ENCODE peak calls at places on chromosomes 11 and 22, in eight cellular contexts. One of them, this sample, is unnamed.

GRCh38 chr11:61347916-61348461 is 13.7 kb downstream of the CYB561A3 start:
- DNase-seq in prostate gland: no peak
- DNase-seq in HCT116: no peak
- DNase-seq in lower leg skin: no peak
- DNase-seq in heart left ventricle: no peak
- DNase-seq in spleen: peak
- DNase-seq in adrenal gland: no peak
- DNase-seq in uterus: peak
- DNase-seq in this sample: no peak

GRCh38 chr11:120344302-120345004 is 8.2 kb downstream of the ARHGEF12 start:
- DNase-seq in adrenal gland: no peak
- DNase-seq in uterus: no peak
- DNase-seq in lower leg skin: no peak
- DNase-seq in HCT116: peak
- DNase-seq in prostate gland: no peak
- DNase-seq in spleen: no peak
- DNase-seq in heart left ventricle: no peak
- DNase-seq in this sample: peak

GRCh38 chr11:69576069-69576782 is 64.7 kb upstream of the CCND1 start:
- DNase-seq in lower leg skin: peak
- DNase-seq in uterus: no peak
- DNase-seq in adrenal gland: no peak
- DNase-seq in spleen: no peak
- DNase-seq in prostate gland: no peak
- DNase-seq in heart left ventricle: no peak
- DNase-seq in HCT116: no peak
- DNase-seq in this sample: no peak

GRCh38 chr11:120186799-120187591 is 23.8 kb upstream of the OAF start:
- DNase-seq in adrenal gland: peak
- DNase-seq in lower leg skin: peak
- DNase-seq in prostate gland: no peak
- DNase-seq in HCT116: no peak
- DNase-seq in uterus: peak
- DNase-seq in heart left ventricle: peak
- DNase-seq in spleen: peak
- DNase-seq in this sample: no peak

GRCh38 chr11:27201454-27202302 is 161.1 kb downstream of the BBOX1 start:
- DNase-seq in lower leg skin: peak
- DNase-seq in prostate gland: peak
- DNase-seq in HCT116: no peak
- DNase-seq in heart left ventricle: peak
- DNase-seq in uterus: peak
- DNase-seq in spleen: no peak
- DNase-seq in adrenal gland: peak
- DNase-seq in this sample: peak

GRCh38 chr11:35088676-35089075 is 50.3 kb upstream of the CD44 start:
- DNase-seq in heart left ventricle: no peak
- DNase-seq in uterus: no peak
- DNase-seq in spleen: no peak
- DNase-seq in adrenal gland: no peak
- DNase-seq in lower leg skin: no peak
- DNase-seq in HCT116: no peak
- DNase-seq in prostate gland: peak
- DNase-seq in this sample: no peak

GRCh38 chr11:27204527-27204926 is 158.5 kb downstream of the CCDC34 start:
- DNase-seq in adrenal gland: no peak
- DNase-seq in prostate gland: no peak
- DNase-seq in uterus: no peak
- DNase-seq in HCT116: peak
- DNase-seq in spleen: no peak
- DNase-seq in heart left ventricle: no peak
- DNase-seq in lower leg skin: no peak
- DNase-seq in this sample: peak

GRCh38 chr11:101862410-101863233 is 52.2 kb upstream of the CEP126 start:
- DNase-seq in spleen: no peak
- DNase-seq in lower leg skin: no peak
- DNase-seq in prostate gland: no peak
- DNase-seq in HCT116: peak
- DNase-seq in adrenal gland: no peak
- DNase-seq in heart left ventricle: no peak
- DNase-seq in uterus: peak
- DNase-seq in this sample: no peak

GRCh38 chr11:59573216-59573615 is 42.4 kb downstream of the OSBP start:
- DNase-seq in adrenal gland: no peak
- DNase-seq in spleen: no peak
- DNase-seq in HCT116: no peak
- DNase-seq in heart left ventricle: no peak
- DNase-seq in uterus: no peak
- DNase-seq in lower leg skin: no peak
- DNase-seq in prostate gland: no peak
- DNase-seq in this sample: no peak

GRCh38 chr22:25451480-25452114 is 112.9 kb upstream of the GRK3 start:
- DNase-seq in prostate gland: no peak
- DNase-seq in uterus: no peak
- DNase-seq in lower leg skin: no peak
- DNase-seq in adrenal gland: no peak
- DNase-seq in heart left ventricle: no peak
- DNase-seq in spleen: no peak
- DNase-seq in HCT116: no peak
- DNase-seq in this sample: no peak

GRCh38 chr11:77547863-77548551 is 41.7 kb upstream of the AQP11 start:
- DNase-seq in heart left ventricle: no peak
- DNase-seq in HCT116: peak
- DNase-seq in lower leg skin: no peak
- DNase-seq in adrenal gland: peak
- DNase-seq in uterus: peak
- DNase-seq in spleen: no peak
- DNase-seq in prostate gland: peak
- DNase-seq in this sample: peak

GRCh38 chr11:3840289-3840869 is 380 bp downstream of the RHOG start:
- DNase-seq in uterus: no peak
- DNase-seq in spleen: peak
- DNase-seq in HCT116: no peak
- DNase-seq in lower leg skin: peak
- DNase-seq in adrenal gland: no peak
- DNase-seq in heart left ventricle: no peak
- DNase-seq in prostate gland: no peak
- DNase-seq in this sample: peak

GRCh38 chr11:105960252-105961245 is 61.5 kb downstream of the MSANTD4 start:
- DNase-seq in adrenal gland: no peak
- DNase-seq in uterus: no peak
- DNase-seq in lower leg skin: no peak
- DNase-seq in heart left ventricle: peak
- DNase-seq in prostate gland: no peak
- DNase-seq in HCT116: no peak
- DNase-seq in spleen: no peak
- DNase-seq in this sample: no peak

GRCh38 chr11:93744669-93745004 is 3.2 kb downstream of the C11orf54 start:
- DNase-seq in heart left ventricle: no peak
- DNase-seq in HCT116: no peak
- DNase-seq in prostate gland: peak
- DNase-seq in lower leg skin: no peak
- DNase-seq in uterus: no peak
- DNase-seq in spleen: no peak
- DNase-seq in adrenal gland: no peak
- DNase-seq in this sample: no peak
- TF ChIP-seq POLR2A in heart left ventricle: no peak
- TF ChIP-seq POLR2A in HCT116: no peak
- TF ChIP-seq POLR2A in prostate gland: no peak
- TF ChIP-seq POLR2A in lower leg skin: no peak
- TF ChIP-seq POLR2A in uterus: no peak
- TF ChIP-seq POLR2A in spleen: no peak
- TF ChIP-seq POLR2A in adrenal gland: no peak
- TF ChIP-seq POLR2A in this sample: no peak

GRCh38 chr11:64304316-64305072 is 830 bp upstream of the ESRRA start:
- DNase-seq in HCT116: peak
- DNase-seq in uterus: peak
- DNase-seq in spleen: peak
- DNase-seq in prostate gland: peak
- DNase-seq in adrenal gland: peak
- DNase-seq in heart left ventricle: peak
- DNase-seq in lower leg skin: peak
- DNase-seq in this sample: peak

GRCh38 chr11:64306876-64307622 is 1.7 kb downstream of the ESRRA start:
- DNase-seq in HCT116: no peak
- DNase-seq in prostate gland: no peak
- DNase-seq in lower leg skin: no peak
- DNase-seq in adrenal gland: peak
- DNase-seq in heart left ventricle: no peak
- DNase-seq in spleen: peak
- DNase-seq in uterus: no peak
- DNase-seq in this sample: no peak

GRCh38 chr11:64306563-64306875 is 1.2 kb downstream of the ESRRA start:
- DNase-seq in adrenal gland: no peak
- DNase-seq in HCT116: no peak
- DNase-seq in lower leg skin: no peak
- DNase-seq in spleen: no peak
- DNase-seq in heart left ventricle: no peak
- DNase-seq in prostate gland: no peak
- DNase-seq in uterus: no peak
- DNase-seq in this sample: no peak

GRCh38 chr11:64305075-64305690 is at the start of gene ESRRA:
- DNase-seq in lower leg skin: peak
- DNase-seq in heart left ventricle: peak
- DNase-seq in prostate gland: peak
- DNase-seq in HCT116: peak
- DNase-seq in uterus: peak
- DNase-seq in adrenal gland: peak
- DNase-seq in spleen: peak
- DNase-seq in this sample: peak

DNA sequence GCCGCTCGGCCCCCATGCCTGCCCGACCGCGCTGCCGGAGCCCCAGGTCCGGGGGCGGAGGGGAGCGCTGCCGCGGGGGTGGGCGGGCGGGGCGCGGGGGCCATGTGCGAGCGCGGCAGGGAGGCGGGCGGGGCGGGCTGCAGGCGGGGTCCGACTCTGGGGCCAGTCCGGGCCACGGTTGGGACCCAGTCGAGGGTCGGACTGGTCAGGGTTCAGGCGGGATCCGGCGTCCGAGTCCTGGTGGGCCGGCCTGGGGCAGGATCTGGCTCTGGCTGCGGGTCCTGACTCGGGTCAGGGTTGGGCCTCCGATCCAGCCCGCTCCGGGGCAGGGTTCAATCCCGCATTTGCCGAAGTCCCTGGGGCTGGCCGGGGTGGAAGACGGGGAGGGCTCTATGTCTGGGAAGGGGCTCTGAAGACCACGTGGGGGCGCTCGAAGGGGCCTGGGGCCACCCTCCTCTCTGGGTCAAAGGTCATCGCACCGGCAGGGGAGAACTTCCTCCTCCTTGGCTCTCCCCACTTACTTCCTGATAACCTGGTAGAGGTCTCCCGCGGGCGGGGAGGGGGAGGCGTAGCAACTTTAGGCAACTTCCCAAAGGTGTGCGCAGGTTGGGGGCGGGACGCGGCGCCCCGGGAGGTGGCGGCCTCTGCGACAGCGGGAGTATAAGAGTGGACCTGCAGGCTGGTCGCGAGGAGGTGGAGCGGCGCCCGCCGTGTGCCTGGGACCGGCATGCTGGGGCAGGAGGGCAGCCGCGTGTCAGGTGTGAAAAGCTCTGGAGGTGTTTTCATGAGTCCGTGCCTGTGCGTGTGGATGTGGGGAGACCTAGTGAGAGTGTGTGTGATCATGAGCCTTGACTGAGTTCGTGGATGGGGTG is 603 bp downstream of the ESRRA start:
- DNase-seq in heart left ventricle: peak
- DNase-seq in spleen: peak
- DNase-seq in lower leg skin: peak
- DNase-seq in adrenal gland: peak
- DNase-seq in prostate gland: peak
- DNase-seq in HCT116: peak
- DNase-seq in uterus: peak
- DNase-seq in this sample: peak
- TF ChIP-seq POLR2A in heart left ventricle: no peak
- TF ChIP-seq POLR2A in spleen: no peak
- TF ChIP-seq POLR2A in lower leg skin: no peak
- TF ChIP-seq POLR2A in adrenal gland: no peak
- TF ChIP-seq POLR2A in prostate gland: peak
- TF ChIP-seq POLR2A in HCT116: peak
- TF ChIP-seq POLR2A in uterus: no peak
- TF ChIP-seq POLR2A in this sample: peak

DNA sequence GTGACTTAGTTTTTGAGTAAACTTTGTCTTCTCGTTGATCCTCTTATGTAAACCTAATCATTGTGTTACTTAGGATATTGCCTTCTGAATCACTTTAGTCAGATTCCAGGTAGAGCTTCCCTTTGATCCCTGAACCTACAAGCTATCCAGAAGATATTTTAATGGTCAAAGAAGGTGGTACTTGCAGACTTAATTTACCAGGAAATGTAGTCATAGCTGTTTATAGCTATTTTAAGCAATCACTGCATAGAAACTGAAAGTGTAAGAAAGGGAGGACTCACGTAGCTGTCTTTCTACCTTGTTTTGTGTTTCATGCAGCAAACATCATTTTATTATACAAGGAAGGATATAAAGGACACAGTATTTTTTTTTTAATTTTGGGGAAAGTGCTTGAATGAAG is 189.5 kb downstream of the DDX10 start:
- DNase-seq in adrenal gland: no peak
- DNase-seq in heart left ventricle: no peak
- DNase-seq in prostate gland: no peak
- DNase-seq in uterus: no peak
- DNase-seq in spleen: no peak
- DNase-seq in lower leg skin: no peak
- DNase-seq in HCT116: no peak
- DNase-seq in this sample: no peak
- TF ChIP-seq POLR2A in adrenal gland: no peak
- TF ChIP-seq POLR2A in heart left ventricle: no peak
- TF ChIP-seq POLR2A in prostate gland: no peak
- TF ChIP-seq POLR2A in uterus: no peak
- TF ChIP-seq POLR2A in spleen: no peak
- TF ChIP-seq POLR2A in lower leg skin: no peak
- TF ChIP-seq POLR2A in HCT116: no peak
- TF ChIP-seq POLR2A in this sample: no peak

DNA sequence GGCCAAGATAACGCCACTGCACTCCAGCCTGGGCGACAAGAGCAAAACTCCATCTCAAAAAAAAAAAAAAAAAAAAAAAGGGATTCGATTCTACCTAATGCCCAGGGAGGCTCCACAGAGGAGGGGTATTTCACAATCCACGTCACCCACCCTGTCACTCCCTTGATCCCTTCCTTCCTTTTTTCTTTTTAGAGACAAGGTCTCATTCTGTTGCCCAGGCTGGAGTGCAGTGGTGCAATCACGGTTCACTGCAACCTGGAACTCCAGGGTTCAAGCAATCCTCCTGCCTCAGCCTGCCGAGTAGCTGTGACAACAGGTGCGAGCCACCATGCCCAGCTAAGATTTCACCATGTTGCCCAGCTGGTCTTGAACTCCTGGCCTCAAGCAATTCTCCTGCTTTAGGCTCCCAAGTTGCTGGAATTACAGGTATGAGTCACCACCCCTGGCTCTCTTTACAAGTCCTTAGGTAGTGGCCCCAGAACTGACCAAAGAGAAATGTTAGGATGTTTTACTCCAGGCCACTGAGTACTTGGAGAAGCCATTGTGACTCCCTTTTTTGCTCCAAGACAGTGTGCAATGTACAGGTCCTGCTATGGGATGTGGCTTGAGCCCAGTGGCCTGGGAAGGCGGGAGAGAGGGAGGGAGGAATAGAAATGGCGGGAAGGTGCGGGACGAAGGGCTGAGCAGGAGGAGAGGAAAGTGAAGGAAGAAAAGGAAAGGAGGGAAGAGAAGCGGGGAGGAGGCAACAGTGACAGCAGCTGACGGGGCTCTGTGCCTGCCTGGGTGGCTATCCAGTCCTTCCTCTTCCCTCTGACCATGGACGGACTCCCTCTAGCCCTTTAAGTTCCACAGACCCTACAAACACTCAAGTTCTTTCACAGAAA is 11.8 kb upstream of the FXYD2 start:
- DNase-seq in heart left ventricle: no peak
- DNase-seq in prostate gland: no peak
- DNase-seq in uterus: peak
- DNase-seq in spleen: peak
- DNase-seq in adrenal gland: peak
- DNase-seq in lower leg skin: peak
- DNase-seq in HCT116: no peak
- DNase-seq in this sample: no peak
- TF ChIP-seq POLR2A in heart left ventricle: no peak
- TF ChIP-seq POLR2A in prostate gland: no peak
- TF ChIP-seq POLR2A in uterus: no peak
- TF ChIP-seq POLR2A in spleen: no peak
- TF ChIP-seq POLR2A in adrenal gland: no peak
- TF ChIP-seq POLR2A in lower leg skin: no peak
- TF ChIP-seq POLR2A in HCT116: no peak
- TF ChIP-seq POLR2A in this sample: no peak